ENCODE peak calls at places on chromosomes 12 and 14, in four cellular contexts. One of them, this sample, is unnamed.

GRCh38 chr14:61511558-61511924 is 183.8 kb upstream of the HIF1A start:
- DNase-seq in A549: no peak
- DNase-seq in K562: no peak
- DNase-seq in GM12878: no peak
- DNase-seq in this sample: no peak

GRCh38 chr14:47678157-47678556 is 2.8 kb upstream of the MDGA2 start:
- DNase-seq in A549: no peak
- DNase-seq in K562: no peak
- DNase-seq in GM12878: no peak
- DNase-seq in this sample: no peak

GRCh38 chr12:66149702-66150398 is 19.3 kb upstream of the LLPH start:
- DNase-seq in A549: no peak
- DNase-seq in K562: peak
- DNase-seq in GM12878: no peak
- DNase-seq in this sample: no peak

GRCh38 chr12:109467978-109468676 is 9.0 kb downstream of the KCTD10 start:
- DNase-seq in A549: no peak
- DNase-seq in K562: peak
- DNase-seq in GM12878: no peak
- DNase-seq in this sample: no peak

GRCh38 chr12:59874781-59875180 is 279.0 kb downstream of the SLC16A7 start:
- DNase-seq in A549: no peak
- DNase-seq in K562: no peak
- DNase-seq in GM12878: no peak
- DNase-seq in this sample: peak

GRCh38 chr14:52563120-52563519 is 10.5 kb downstream of the GPR137C start:
- DNase-seq in A549: no peak
- DNase-seq in K562: no peak
- DNase-seq in GM12878: no peak
- DNase-seq in this sample: peak

GRCh38 chr12:111195316-111195715 is 173.6 kb downstream of the PHETA1 start:
- DNase-seq in A549: no peak
- DNase-seq in K562: no peak
- DNase-seq in GM12878: no peak
- DNase-seq in this sample: no peak

GRCh38 chr12:4112290-4112689 is 161.3 kb upstream of the CCND2 start:
- DNase-seq in A549: no peak
- DNase-seq in K562: no peak
- DNase-seq in GM12878: peak
- DNase-seq in this sample: no peak

GRCh38 chr12:50088577-50089335 is 3.6 kb downstream of the SMARCD1 start:
- DNase-seq in A549: peak
- DNase-seq in K562: peak
- DNase-seq in GM12878: peak
- DNase-seq in this sample: peak

GRCh38 chr14:34714320-34715107 is at the start of gene CFL2:
- DNase-seq in A549: peak
- DNase-seq in K562: peak
- DNase-seq in GM12878: no peak
- DNase-seq in this sample: peak

GRCh38 chr12:110688446-110689001 is 391 bp downstream of the HVCN1 start:
- DNase-seq in A549: no peak
- DNase-seq in K562: no peak
- DNase-seq in GM12878: no peak
- DNase-seq in this sample: no peak

GRCh38 chr14:23300687-23301223 is 1.9 kb downstream of the PPP1R3E start:
- DNase-seq in A549: no peak
- DNase-seq in K562: peak
- DNase-seq in GM12878: no peak
- DNase-seq in this sample: peak

GRCh38 chr12:74646831-74647230 is 109.2 kb downstream of the ATXN7L3B start:
- DNase-seq in A549: no peak
- DNase-seq in K562: no peak
- DNase-seq in GM12878: no peak
- DNase-seq in this sample: no peak

GRCh38 chr14:95142208-95142607 is 15.1 kb downstream of the DICER1 start:
- DNase-seq in A549: no peak
- DNase-seq in K562: no peak
- DNase-seq in GM12878: no peak
- DNase-seq in this sample: no peak

GRCh38 chr14:69879175-69880047 is at the start of gene SMOC1:
- DNase-seq in A549: peak
- DNase-seq in K562: no peak
- DNase-seq in GM12878: no peak
- DNase-seq in this sample: peak

GRCh38 chr14:57699947-57700346 is 165.9 kb downstream of the SLC35F4 start:
- DNase-seq in A549: no peak
- DNase-seq in K562: no peak
- DNase-seq in GM12878: no peak
- DNase-seq in this sample: no peak

GRCh38 chr12:51048601-51049369 is 658 bp downstream of the LETMD1 start:
- DNase-seq in A549: no peak
- DNase-seq in K562: peak
- DNase-seq in GM12878: no peak
- DNase-seq in this sample: no peak

GRCh38 chr12:131218291-131219172 is 264.8 kb downstream of the ADGRD1 start:
- DNase-seq in A549: no peak
- DNase-seq in K562: no peak
- DNase-seq in GM12878: no peak
- DNase-seq in this sample: no peak

GRCh38 chr14:26023967-26024366 is 573.9 kb downstream of the NOVA1 start:
- DNase-seq in A549: no peak
- DNase-seq in K562: no peak
- DNase-seq in GM12878: no peak
- DNase-seq in this sample: no peak

GRCh38 chr14:68143341-68143807 is 323.8 kb downstream of the RAD51B start:
- DNase-seq in A549: no peak
- DNase-seq in K562: no peak
- DNase-seq in GM12878: no peak
- DNase-seq in this sample: peak

GRCh38 chr12:38144601-38145436 is 171.8 kb upstream of the ALG10B start:
- DNase-seq in A549: no peak
- DNase-seq in K562: no peak
- DNase-seq in GM12878: no peak
- DNase-seq in this sample: no peak

GRCh38 chr14:99028041-99028440 is 244.0 kb downstream of the BCL11B start:
- DNase-seq in A549: no peak
- DNase-seq in K562: no peak
- DNase-seq in GM12878: no peak
- DNase-seq in this sample: no peak

GRCh38 chr12:80708535-80709328 is 1.3 kb downstream of the MYF6 start:
- DNase-seq in A549: no peak
- DNase-seq in K562: no peak
- DNase-seq in GM12878: no peak
- DNase-seq in this sample: no peak

GRCh38 chr14:94180655-94181271 is 6.6 kb downstream of the PPP4R4 start:
- DNase-seq in A549: peak
- DNase-seq in K562: peak
- DNase-seq in GM12878: peak
- DNase-seq in this sample: peak

GRCh38 chr12:126811401-126811800 is 1455.6 kb upstream of the TMEM132C start:
- DNase-seq in A549: no peak
- DNase-seq in K562: no peak
- DNase-seq in GM12878: no peak
- DNase-seq in this sample: no peak
- TF ChIP-seq ELK1 in A549: no peak
- TF ChIP-seq ELK1 in K562: no peak
- TF ChIP-seq ELK1 in GM12878: no peak
- TF ChIP-seq ELK1 in this sample: no peak

GRCh38 chr12:113075137-113075683 is 18.7 kb downstream of the DTX1 start:
- DNase-seq in A549: no peak
- DNase-seq in K562: no peak
- DNase-seq in GM12878: peak
- DNase-seq in this sample: no peak
- TF ChIP-seq ELK1 in A549: no peak
- TF ChIP-seq ELK1 in K562: no peak
- TF ChIP-seq ELK1 in GM12878: no peak
- TF ChIP-seq ELK1 in this sample: no peak

GRCh38 chr14:104600805-104601204 is 3.8 kb downstream of the TMEM179 start:
- DNase-seq in A549: no peak
- DNase-seq in K562: no peak
- DNase-seq in GM12878: no peak
- DNase-seq in this sample: no peak
- TF ChIP-seq ELK1 in A549: no peak
- TF ChIP-seq ELK1 in K562: no peak
- TF ChIP-seq ELK1 in GM12878: no peak
- TF ChIP-seq ELK1 in this sample: no peak

GRCh38 chr14:89963288-89963978 is 7.7 kb downstream of the TDP1 start:
- DNase-seq in A549: no peak
- DNase-seq in K562: no peak
- DNase-seq in GM12878: no peak
- DNase-seq in this sample: no peak
- TF ChIP-seq ELK1 in A549: no peak
- TF ChIP-seq ELK1 in K562: no peak
- TF ChIP-seq ELK1 in GM12878: no peak
- TF ChIP-seq ELK1 in this sample: no peak

This sample was measured in IMR-90.